ENCODE peak calls at places on chromosome 2, in eight cellular contexts. K is mucosa of descending colon, I is upper lobe of right lung, B is ascending aorta, R is uterus, J is heart right ventricle, G is transverse colon, X is PC-9. Q is an unnamed sample. For H3K4me1 and H3K9me3, the result is how much of the 10 kb centered on the place peaks cover.

GRCh38 chr2:61750624-61751023 is 103.2 kb downstream of the FAM161A start:
- DNase-seq in R (no peak), J (no peak), K (no peak), B (no peak), G (no peak), I (no peak), X (no peak), Q (no peak)

GRCh38 chr2:224518806-224519580 is 66.2 kb downstream of the CUL3 start:
- DNase-seq in G (no peak), J (no peak), B (no peak), X (no peak), K (no peak), I (no peak), R (no peak), Q (no peak)

GRCh38 chr2:88114821-88115220 is 13.0 kb downstream of the FABP1 start:
- DNase-seq in I (no peak), B (no peak), X (no peak), G (no peak), R (no peak), J (no peak), K (no peak), Q (no peak)

GRCh38 chr2:85653996-85654395 is 14.0 kb downstream of the SFTPB start:
- DNase-seq in I (no peak), K (no peak), X (no peak), B (no peak), J (no peak), R (no peak), G (no peak), Q (no peak)

GRCh38 chr2:133780099-133780996 is 212.1 kb upstream of the NCKAP5 start:
- DNase-seq in G (peak), X (peak), B (no peak), R (peak), J (no peak), K (no peak), I (no peak), Q (peak)

GRCh38 chr2:20171445-20171977 is 53.4 kb downstream of the SDC1 start:
- DNase-seq in J (no peak), I (no peak), B (no peak), R (no peak), X (no peak), K (no peak), G (no peak), Q (no peak)

GRCh38 chr2:37527362-37527761 is 144.1 kb downstream of the CDC42EP3 start:
- DNase-seq in R (no peak), I (no peak), X (no peak), B (no peak), G (no peak), J (no peak), K (no peak), Q (no peak)

GRCh38 chr2:240446618-240447175 is 11.2 kb downstream of the GPC1 start:
- DNase-seq in I (no peak), R (no peak), B (no peak), K (no peak), J (peak), G (no peak), X (no peak), Q (peak)

GRCh38 chr2:19576411-19576810 is 218.0 kb upstream of the OSR1 start:
- DNase-seq in X (no peak), J (no peak), B (no peak), I (no peak), R (no peak), G (no peak), K (no peak), Q (no peak)

DNA sequence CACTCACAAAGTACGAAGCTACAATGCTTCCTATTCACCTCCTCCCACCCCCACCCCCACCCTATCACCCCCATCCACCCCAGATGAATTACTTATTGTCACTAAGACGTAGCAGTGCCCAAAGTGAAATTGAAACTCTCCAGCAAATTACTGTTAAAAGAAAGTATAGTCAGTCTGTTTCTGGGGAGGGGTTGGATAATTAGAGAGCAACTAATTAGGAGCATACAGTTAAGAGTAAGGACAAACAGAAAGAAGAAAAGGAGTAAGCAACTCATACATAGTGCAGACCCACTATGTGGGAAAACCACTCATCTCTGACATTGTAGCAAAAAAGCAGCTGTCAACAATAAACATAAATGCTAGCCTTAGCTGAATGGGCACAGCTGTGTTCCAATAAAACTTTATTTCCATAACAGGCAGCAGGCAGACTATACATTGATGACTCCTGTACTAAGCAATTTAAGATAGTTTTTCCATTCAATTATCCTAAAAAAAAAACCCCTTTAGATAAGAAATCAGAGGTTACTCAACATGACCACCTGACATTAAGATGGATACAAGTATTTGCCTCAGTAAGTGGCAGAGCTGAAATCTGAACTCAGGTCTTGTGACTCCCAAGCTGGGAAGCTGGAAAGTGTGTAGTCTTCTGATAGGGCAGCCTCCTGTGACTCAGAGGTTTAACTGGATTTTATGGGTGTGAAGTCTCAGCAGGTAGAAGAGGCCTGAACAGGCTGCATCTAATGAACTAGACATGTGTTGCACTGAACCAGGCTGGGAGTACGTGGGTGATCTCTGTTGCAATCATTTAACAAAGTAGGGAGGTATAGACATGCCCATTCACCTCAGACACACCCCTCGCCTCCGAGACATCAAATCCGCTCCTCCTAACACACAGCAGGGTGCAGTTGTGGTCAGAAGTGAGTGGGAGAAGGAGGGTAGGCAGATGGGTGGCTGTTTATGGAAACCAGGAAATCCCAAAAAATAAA is 171.8 kb upstream of the KLF7 start:
- DNase-seq in R (no peak), X (no peak), G (no peak), J (no peak), I (no peak), K (no peak), B (no peak), Q (no peak)
- H3K4me1 ChIP-seq in R (under half), X (under half), G (under half), J (half or more), I (under half), K (under half), B (under half), Q (under half)

GRCh38 chr2:22600166-22600565 is 784.8 kb upstream of the KLHL29 start:
- DNase-seq in G (no peak), X (no peak), J (no peak), I (no peak), R (no peak), K (no peak), B (no peak), Q (no peak)
- H3K9me3 ChIP-seq in G (under half), X (under half), J (under half), I (under half), R (under half), K (under half), B (under half), Q (under half)

DNA sequence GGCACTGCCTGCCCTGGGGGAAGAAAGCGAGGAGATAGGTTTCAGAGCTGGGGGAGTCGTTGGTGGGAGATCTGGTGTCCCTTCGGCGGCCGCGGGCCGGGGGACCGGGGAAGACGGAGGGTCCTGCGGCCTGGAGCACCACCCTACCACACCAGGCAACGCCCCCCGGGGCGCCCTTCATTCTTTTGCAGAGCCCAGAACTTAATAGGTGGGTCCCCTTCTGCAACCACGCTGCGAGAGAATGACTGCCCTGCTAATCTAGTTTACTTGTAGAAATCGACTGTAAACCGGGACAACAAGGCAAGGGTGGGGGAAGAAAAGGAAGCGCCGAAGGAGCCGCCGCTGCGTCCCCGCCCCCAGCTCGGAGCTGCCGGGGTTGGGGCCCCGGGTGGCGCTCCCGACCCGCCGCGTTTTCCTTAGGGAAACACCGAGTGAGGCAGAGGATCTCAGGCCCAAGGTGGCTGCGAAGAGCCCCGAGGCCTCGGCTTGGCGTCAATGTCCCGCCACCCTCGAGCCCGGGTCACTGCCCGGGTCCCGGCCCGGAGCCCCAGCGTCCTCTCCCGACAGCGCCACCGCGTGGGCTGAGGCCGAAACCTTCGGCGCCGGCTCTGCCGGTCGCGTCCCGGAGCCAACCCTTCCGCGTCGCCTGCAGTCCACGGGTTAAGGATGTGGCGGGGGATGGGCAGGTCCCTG is 5.4 kb upstream of the SATB2 start:
- DNase-seq in I (peak), K (peak), G (peak), J (peak), X (peak), B (no peak), R (no peak), Q (peak)
- TF ChIP-seq CTCF in I (peak), K (peak), G (peak), J (peak), X (peak), B (peak), R (peak), Q (peak)

GRCh38 chr2:241959751-241960269 is 90.3 kb downstream of the RTP5 start:
- DNase-seq in X (no peak), J (no peak), K (no peak), I (no peak), G (no peak), B (no peak), R (peak), Q (no peak)

GRCh38 chr2:241963223-241963622 is 93.7 kb downstream of the RTP5 start:
- DNase-seq in G (no peak), B (no peak), J (no peak), I (peak), K (no peak), X (no peak), R (no peak), Q (no peak)

GRCh38 chr2:241958818-241959545 is 89.5 kb downstream of the RTP5 start:
- DNase-seq in J (no peak), B (no peak), X (no peak), I (no peak), K (no peak), G (no peak), R (no peak), Q (no peak)

GRCh38 chr2:241964133-241964532 is 94.6 kb downstream of the RTP5 start:
- DNase-seq in B (no peak), K (no peak), R (no peak), X (no peak), J (no peak), G (no peak), I (no peak), Q (no peak)

GRCh38 chr2:241961454-241961853 is 91.9 kb downstream of the RTP5 start:
- DNase-seq in B (no peak), K (no peak), R (no peak), X (no peak), I (peak), J (no peak), G (no peak), Q (no peak)
- H3K4me1 ChIP-seq in B (under half), K (under half), R (under half), X (under half), I (under half), J (under half), G (under half), Q (under half)

DNA sequence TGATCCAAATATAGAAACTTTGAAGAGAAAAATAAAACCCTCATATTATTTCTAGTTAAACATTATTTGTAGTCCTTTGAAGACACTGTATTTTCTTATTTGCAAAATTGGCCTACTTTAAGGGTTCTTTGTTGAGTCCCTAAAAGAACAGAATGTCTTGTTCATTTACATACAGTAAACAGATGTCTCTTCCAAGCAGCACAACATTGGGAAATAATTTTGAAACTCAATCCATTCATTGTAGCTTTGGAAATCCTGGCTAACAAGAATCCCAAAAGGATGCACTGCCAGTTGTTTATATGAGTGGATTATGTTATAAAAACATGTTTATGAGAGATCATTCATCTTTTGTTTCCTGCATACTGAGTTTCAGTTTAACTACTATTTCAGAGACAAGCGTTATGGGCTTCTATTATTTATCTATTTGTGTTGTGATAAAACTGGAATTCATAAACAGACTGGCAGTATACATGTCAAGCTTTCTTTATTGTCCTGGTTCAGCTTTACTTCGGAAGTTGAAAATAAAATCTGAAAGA is 499.3 kb downstream of the PID1 start:
- DNase-seq in G (no peak), B (no peak), I (no peak), J (no peak), K (no peak), R (peak), X (no peak), Q (no peak)
- H3K9me3 ChIP-seq in G (under half), B (under half), I (under half), J (under half), K (under half), R (under half), X (under half), Q (under half)

GRCh38 chr2:191713837-191714236 is 35.9 kb downstream of the NABP1 start:
- DNase-seq in B (no peak), K (no peak), I (no peak), R (no peak), G (no peak), X (no peak), J (no peak), Q (no peak)
- TF ChIP-seq CTCF in B (no peak), K (no peak), I (no peak), R (no peak), G (no peak), X (no peak), J (no peak), Q (no peak)

Q was measured in heart left ventricle.